ENCODE peak calls at places on chromosomes 7 and 10, in four cellular contexts. P is K562, H is GM12878, R is HepG2. L is an unnamed sample.
A peak's percentile ranks its signal among the peaks of the same experiment; 100 is the strongest.

GRCh38 chr7:26151096-26151495 is 902 bp upstream of the NFE2L3 start:
- DNase-seq in P (no peak), H (no peak), R (no peak), L (no peak)

GRCh38 chr10:88991161-88991899 is 732 bp downstream of the FAS start:
- DNase-seq in P (peak; percentile 47), H (no peak), R (peak; percentile 54), L (peak; percentile 45)

GRCh38 chr10:22656056-22656455 is 58.3 kb downstream of the PIP4K2A start:
- DNase-seq in P (no peak), H (no peak), R (no peak), L (no peak)

GRCh38 chr10:24958701-24959392 is 6.4 kb upstream of the PRTFDC1 start:
- DNase-seq in P (peak; percentile 78), H (no peak), R (no peak), L (no peak)

GRCh38 chr7:105209870-105210269 is 178.9 kb downstream of the SRPK2 start:
- DNase-seq in P (no peak), H (no peak), R (no peak), L (no peak)

GRCh38 chr7:122092964-122093797 is 50.9 kb downstream of the AASS start:
- DNase-seq in P (peak; percentile 64), H (peak; percentile 37), R (peak; percentile 64), L (peak; percentile 56)

GRCh38 chr7:11648980-11649379 is 183.0 kb downstream of the THSD7A start:
- DNase-seq in P (no peak), H (no peak), R (no peak), L (no peak)

GRCh38 chr10:67127441-67127840 is 201.6 kb downstream of the LRRTM3 start:
- DNase-seq in P (no peak), H (no peak), R (no peak), L (no peak)

GRCh38 chr7:104005197-104005596 is 15.7 kb upstream of the RELN start:
- DNase-seq in P (peak; percentile 25), H (no peak), R (no peak), L (no peak)

GRCh38 chr7:43164757-43165156 is 52.3 kb downstream of the HECW1 start:
- DNase-seq in P (no peak), H (peak; percentile 61), R (no peak), L (no peak)

GRCh38 chr10:31961675-31962074 is 33.0 kb upstream of the ARHGAP12 start:
- DNase-seq in P (no peak), H (no peak), R (no peak), L (no peak)

GRCh38 chr7:24133691-24134090 is 150.3 kb upstream of the NPY start:
- DNase-seq in P (no peak), H (no peak), R (no peak), L (no peak)

GRCh38 chr10:89468625-89469024 is 54.3 kb downstream of the IFIT5 start:
- DNase-seq in P (no peak), H (no peak), R (no peak), L (no peak)

GRCh38 chr7:128393526-128394330 is 16.1 kb downstream of the IMPDH1 start:
- DNase-seq in P (no peak), H (no peak), R (no peak), L (no peak)

GRCh38 chr10:98852686-98853085 is 383.0 kb downstream of the HPSE2 start:
- DNase-seq in P (peak; percentile 5), H (no peak), R (no peak), L (no peak)

GRCh38 chr10:110006358-110007170 is 1.2 kb upstream of the ADD3 start:
- DNase-seq in P (peak; percentile 45), H (no peak), R (peak; percentile 21), L (no peak)

GRCh38 chr7:97016392-97017196 is 8.0 kb downstream of the DLX5 start:
- DNase-seq in P (no peak), H (no peak), R (peak; percentile 76), L (peak; percentile 57)

DNA sequence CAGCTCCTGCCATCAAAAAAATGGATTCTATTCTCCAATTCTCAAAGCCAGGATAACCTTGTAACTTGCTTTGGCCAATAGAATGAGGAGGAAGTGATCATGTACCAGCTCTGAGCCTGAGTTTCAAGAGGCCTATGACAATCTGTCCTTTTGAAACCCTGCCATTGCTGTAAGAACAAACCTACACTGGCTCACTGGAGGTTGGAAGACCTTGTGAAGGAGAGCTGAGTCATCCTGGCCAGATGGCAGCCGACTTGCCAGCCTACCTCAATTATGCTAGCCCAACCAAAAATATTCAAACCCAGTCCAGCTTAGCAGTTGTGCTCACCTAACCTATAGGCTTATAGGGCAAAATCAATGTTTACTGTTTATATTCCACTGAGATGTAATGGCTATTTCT is 93.0 kb downstream of the HGF start:
- DNase-seq in P (no peak), H (no peak), R (no peak), L (no peak)
- TF ChIP-seq FOXK2 in P (no peak), H (no peak), R (no peak), L (no peak)

GRCh38 chr10:117759266-117759665 is 216.7 kb downstream of the EMX2 start:
- DNase-seq in P (no peak), H (no peak), R (no peak), L (no peak)

GRCh38 chr10:117754770-117755510 is 212.4 kb downstream of the EMX2 start:
- DNase-seq in P (no peak), H (no peak), R (no peak), L (no peak)

GRCh38 chr10:117762126-117762818 is 219.7 kb downstream of the EMX2 start:
- DNase-seq in P (no peak), H (no peak), R (no peak), L (no peak)

GRCh38 chr10:117755615-117756014 is 213.1 kb downstream of the EMX2 start:
- DNase-seq in P (no peak), H (no peak), R (no peak), L (no peak)

GRCh38 chr10:117757121-117757795 is 214.7 kb downstream of the EMX2 start:
- DNase-seq in P (no peak), H (no peak), R (no peak), L (no peak)
- TF ChIP-seq BHLHE40 in P (no peak), H (no peak), R (no peak), L (no peak)

DNA sequence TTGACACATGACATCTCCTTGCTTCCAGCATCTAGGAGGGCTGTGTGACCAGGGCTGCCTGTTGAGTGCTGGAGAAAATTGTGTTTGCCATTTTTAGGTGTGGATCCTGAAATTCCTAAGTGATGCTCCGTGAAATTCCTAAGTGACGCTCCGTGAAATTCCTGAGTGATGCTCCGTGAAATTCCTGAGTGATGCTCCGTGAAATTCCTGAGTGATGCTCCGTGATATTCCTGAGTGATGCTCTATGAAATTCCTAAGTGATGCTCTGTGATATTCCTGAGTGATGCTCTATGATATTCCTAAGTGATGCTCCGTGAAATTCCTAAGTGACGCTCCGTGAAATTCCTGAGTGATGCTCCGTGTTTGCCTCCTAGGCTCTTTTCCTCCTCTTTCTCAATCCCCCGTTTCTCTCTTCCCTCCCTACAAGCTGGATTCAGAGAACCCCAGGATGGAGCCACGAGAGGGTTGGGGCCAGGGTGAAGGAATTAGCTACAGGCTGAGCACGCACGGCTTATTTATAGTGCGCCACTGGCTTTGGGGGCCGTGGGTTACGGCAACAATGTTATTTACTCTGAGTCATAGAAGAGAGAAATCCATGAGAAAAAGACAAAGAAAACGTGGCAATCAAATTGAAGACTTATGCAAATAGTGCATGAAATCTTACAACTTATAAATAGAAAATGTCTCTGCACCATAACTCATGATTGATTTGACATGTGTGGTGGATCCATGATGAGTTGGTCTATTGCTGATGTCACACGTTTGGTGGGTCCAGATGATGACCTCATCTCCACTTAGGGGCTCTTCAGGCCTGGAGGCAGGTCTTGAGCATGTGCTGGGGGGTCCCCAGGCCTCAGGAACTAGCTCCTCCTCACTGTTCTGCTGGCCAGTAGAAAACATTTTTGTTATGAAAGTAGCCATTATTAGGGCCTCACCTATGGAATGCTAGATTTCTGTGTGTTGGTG is 224.5 kb downstream of the WDR37 start:
- DNase-seq in P (no peak), H (no peak), R (no peak), L (no peak)
- TF ChIP-seq FOXK2 in P (no peak), H (no peak), R (no peak), L (no peak)

DNA sequence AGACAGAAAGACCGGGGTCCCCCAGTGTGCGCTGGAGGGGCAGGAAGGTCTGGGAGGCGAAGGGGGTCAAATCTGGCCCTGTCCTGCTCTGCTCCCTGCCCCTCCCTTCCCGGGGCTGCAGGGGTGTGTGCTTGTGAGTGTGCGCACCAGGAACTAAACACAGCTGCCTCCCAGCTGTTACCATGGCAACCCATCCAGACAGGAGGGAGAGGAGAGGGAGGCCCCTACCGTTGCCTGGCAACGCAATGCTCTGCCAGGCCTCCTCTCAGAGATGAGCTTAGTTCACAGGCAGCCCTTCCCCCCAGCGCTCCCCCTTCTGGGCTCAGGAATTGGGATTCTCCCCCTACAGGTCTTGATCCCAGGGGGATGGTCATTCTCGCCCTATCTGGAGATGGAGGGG is 6.1 kb downstream of the NYAP1 start:
- DNase-seq in P (peak; percentile 96), H (no peak), R (peak; percentile 89), L (peak; percentile 76)
- TF ChIP-seq BHLHE40 in P (no peak), H (no peak), R (no peak), L (no peak)

DNA sequence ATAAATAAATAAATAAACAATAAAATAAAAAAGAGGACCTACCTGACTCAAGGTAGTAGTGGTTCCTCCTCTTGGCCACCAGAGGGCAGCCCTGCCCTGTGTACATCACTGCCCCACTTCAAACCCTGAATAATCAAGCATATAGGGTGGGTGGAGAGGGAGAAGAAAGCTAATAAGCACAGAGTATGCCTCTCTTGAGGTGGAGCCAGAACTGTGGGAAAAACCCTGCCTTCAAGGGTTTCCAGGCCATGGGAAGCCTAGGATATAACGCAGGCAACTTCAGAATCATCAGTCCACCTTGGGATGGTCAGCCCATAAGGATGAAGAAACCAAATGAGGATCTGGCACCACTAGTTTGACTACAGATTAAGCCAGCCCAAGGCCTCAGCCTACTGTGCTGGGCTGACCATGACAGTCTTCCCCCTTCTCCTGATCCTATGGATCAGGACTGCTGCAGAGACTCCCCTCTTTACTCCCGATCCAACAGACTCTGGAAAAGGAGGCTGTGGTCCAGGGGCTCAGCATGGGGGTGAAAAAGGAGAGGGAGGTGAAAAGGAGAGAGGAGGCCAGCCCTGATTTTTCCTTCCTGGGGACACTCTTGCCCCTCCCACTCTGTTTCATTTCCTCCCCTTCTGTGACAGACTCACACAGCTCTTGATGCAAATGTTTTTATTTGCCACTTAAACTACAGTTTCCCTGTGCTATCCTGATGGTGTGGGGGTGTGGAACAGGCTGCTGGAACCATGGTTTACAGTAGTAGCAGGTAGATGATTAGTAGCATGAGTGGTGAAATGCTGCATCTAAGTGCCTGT is 10.1 kb downstream of the AVPI1 start:
- DNase-seq in P (peak; percentile 59), H (no peak), R (peak; percentile 49), L (peak; percentile 82)
- TF ChIP-seq FOXK2 in P (no peak), H (no peak), R (no peak), L (no peak)

GRCh38 chr7:130087364-130087763 is 17.0 kb downstream of the KLHDC10 start:
- DNase-seq in P (no peak), H (no peak), R (no peak), L (no peak)
- TF ChIP-seq BHLHE40 in P (no peak), H (no peak), R (no peak), L (no peak)